ENCODE peak calls at places on chromosome 18, in four cellular contexts. One of them, this sample, is unnamed.

GRCh38 chr18:57353137-57353939 is 981 bp downstream of the ST8SIA3 start:
- DNase-seq in foreskin fibroblast: peak; percentile 2
- DNase-seq in cardiac muscle cell: peak; percentile 73
- DNase-seq in mesendoderm: peak; percentile 58
- DNase-seq in this sample: peak; percentile 83

GRCh38 chr18:60322591-60322990 is 50.0 kb downstream of the MC4R start:
- DNase-seq in foreskin fibroblast: peak; percentile 8
- DNase-seq in mesendoderm: no peak
- DNase-seq in cardiac muscle cell: no peak
- DNase-seq in this sample: no peak

GRCh38 chr18:68262697-68263293 is 452.1 kb downstream of the TMX3 start:
- DNase-seq in mesendoderm: no peak
- DNase-seq in foreskin fibroblast: peak; percentile 78
- DNase-seq in cardiac muscle cell: no peak
- DNase-seq in this sample: no peak

GRCh38 chr18:38076346-38077053 is 510.9 kb upstream of the CELF4 start:
- DNase-seq in foreskin fibroblast: no peak
- DNase-seq in cardiac muscle cell: no peak
- DNase-seq in mesendoderm: no peak
- DNase-seq in this sample: no peak

GRCh38 chr18:62999392-62999791 is 284.1 kb downstream of the PHLPP1 start:
- DNase-seq in cardiac muscle cell: no peak
- DNase-seq in mesendoderm: no peak
- DNase-seq in foreskin fibroblast: peak; percentile 15
- DNase-seq in this sample: no peak

GRCh38 chr18:61579581-61579980 is 246.4 kb downstream of the CDH20 start:
- DNase-seq in foreskin fibroblast: no peak
- DNase-seq in cardiac muscle cell: no peak
- DNase-seq in mesendoderm: no peak
- DNase-seq in this sample: no peak

GRCh38 chr18:43322133-43322532 is 44.8 kb upstream of the SYT4 start:
- DNase-seq in cardiac muscle cell: no peak
- DNase-seq in mesendoderm: no peak
- DNase-seq in foreskin fibroblast: no peak
- DNase-seq in this sample: no peak

GRCh38 chr18:79748321-79749157 is 49.2 kb upstream of the KCNG2 start:
- DNase-seq in cardiac muscle cell: no peak
- DNase-seq in mesendoderm: no peak
- DNase-seq in foreskin fibroblast: no peak
- DNase-seq in this sample: no peak

GRCh38 chr18:76565238-76566173 is 70.5 kb upstream of the ZNF516 start:
- DNase-seq in mesendoderm: peak; percentile 82
- DNase-seq in cardiac muscle cell: peak; percentile 83
- DNase-seq in foreskin fibroblast: peak; percentile 97
- DNase-seq in this sample: peak; percentile 92

GRCh38 chr18:57738078-57738477 is 65.0 kb downstream of the ATP8B1 start:
- DNase-seq in mesendoderm: no peak
- DNase-seq in foreskin fibroblast: no peak
- DNase-seq in cardiac muscle cell: no peak
- DNase-seq in this sample: no peak

GRCh38 chr18:73366713-73367112 is 498.9 kb upstream of the NETO1 start:
- DNase-seq in foreskin fibroblast: peak; percentile 24
- DNase-seq in cardiac muscle cell: no peak
- DNase-seq in mesendoderm: peak; percentile 3
- DNase-seq in this sample: no peak

GRCh38 chr18:28177828-28178635 is 1.1 kb upstream of the CDH2 start:
- DNase-seq in mesendoderm: peak; percentile 95
- DNase-seq in cardiac muscle cell: peak; percentile 89
- DNase-seq in foreskin fibroblast: peak; percentile 66
- DNase-seq in this sample: peak; percentile 90

GRCh38 chr18:79537758-79538157 is 141.8 kb upstream of the CTDP1 start:
- DNase-seq in mesendoderm: no peak
- DNase-seq in cardiac muscle cell: no peak
- DNase-seq in foreskin fibroblast: no peak
- DNase-seq in this sample: no peak

GRCh38 chr18:44536619-44537018 is 144.1 kb upstream of the SETBP1 start:
- DNase-seq in foreskin fibroblast: no peak
- DNase-seq in cardiac muscle cell: peak; percentile 63
- DNase-seq in mesendoderm: no peak
- DNase-seq in this sample: no peak

GRCh38 chr18:45839415-45840395 is 14.2 kb downstream of the SIGLEC15 start:
- DNase-seq in foreskin fibroblast: peak; percentile 91
- DNase-seq in cardiac muscle cell: peak; percentile 66
- DNase-seq in mesendoderm: peak; percentile 80
- DNase-seq in this sample: peak; percentile 79

GRCh38 chr18:48548921-48549320 is 10.1 kb downstream of the CTIF start:
- DNase-seq in mesendoderm: no peak
- DNase-seq in cardiac muscle cell: no peak
- DNase-seq in foreskin fibroblast: no peak
- DNase-seq in this sample: no peak

GRCh38 chr18:48550101-48550729 is 11.4 kb downstream of the CTIF start:
- DNase-seq in mesendoderm: no peak
- DNase-seq in cardiac muscle cell: no peak
- DNase-seq in foreskin fibroblast: no peak
- DNase-seq in this sample: no peak

GRCh38 chr18:48547456-48548403 is 8.9 kb downstream of the CTIF start:
- DNase-seq in foreskin fibroblast: peak; percentile 92
- DNase-seq in cardiac muscle cell: no peak
- DNase-seq in mesendoderm: peak; percentile 98
- DNase-seq in this sample: peak; percentile 61

GRCh38 chr18:48546411-48546810 is 7.6 kb downstream of the CTIF start:
- DNase-seq in cardiac muscle cell: no peak
- DNase-seq in mesendoderm: peak; percentile 60
- DNase-seq in foreskin fibroblast: no peak
- DNase-seq in this sample: no peak

DNA sequence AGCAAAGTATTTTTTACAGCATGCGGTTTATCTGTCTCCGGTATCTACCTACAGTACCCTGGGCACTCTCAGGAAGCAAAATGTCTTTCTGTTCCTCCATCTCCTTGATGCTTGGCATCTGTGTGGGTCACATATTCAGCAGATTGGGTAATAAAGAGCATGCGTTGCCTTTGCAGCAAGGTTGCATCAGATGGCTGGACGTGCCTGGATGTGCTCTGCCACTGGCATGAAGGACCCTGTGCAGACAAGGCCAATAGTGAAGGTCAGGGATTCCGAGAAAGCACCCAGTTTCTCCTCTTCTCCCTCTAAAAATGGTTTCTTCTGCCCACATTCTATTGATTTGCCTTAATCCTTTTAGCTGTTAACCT is 9.6 kb downstream of the CTIF start:
- DNase-seq in mesendoderm: no peak
- DNase-seq in cardiac muscle cell: no peak
- DNase-seq in foreskin fibroblast: peak; percentile 87
- DNase-seq in this sample: no peak
- H3K4me3 ChIP-seq in mesendoderm: no peak overlapping the region
- H3K4me3 ChIP-seq in cardiac muscle cell: no peak overlapping the region
- H3K4me3 ChIP-seq in foreskin fibroblast: no peak overlapping the region
- H3K4me3 ChIP-seq in this sample: no peak overlapping the region

GRCh38 chr18:26228562-26229260 is 2.5 kb downstream of the TAF4B start:
- DNase-seq in cardiac muscle cell: no peak
- DNase-seq in foreskin fibroblast: no peak
- DNase-seq in mesendoderm: no peak
- DNase-seq in this sample: no peak
- H3K4me3 ChIP-seq in cardiac muscle cell: no peak overlapping the region
- H3K4me3 ChIP-seq in foreskin fibroblast: no peak overlapping the region
- H3K4me3 ChIP-seq in mesendoderm: no peak overlapping the region
- H3K4me3 ChIP-seq in this sample: no peak overlapping the region

DNA sequence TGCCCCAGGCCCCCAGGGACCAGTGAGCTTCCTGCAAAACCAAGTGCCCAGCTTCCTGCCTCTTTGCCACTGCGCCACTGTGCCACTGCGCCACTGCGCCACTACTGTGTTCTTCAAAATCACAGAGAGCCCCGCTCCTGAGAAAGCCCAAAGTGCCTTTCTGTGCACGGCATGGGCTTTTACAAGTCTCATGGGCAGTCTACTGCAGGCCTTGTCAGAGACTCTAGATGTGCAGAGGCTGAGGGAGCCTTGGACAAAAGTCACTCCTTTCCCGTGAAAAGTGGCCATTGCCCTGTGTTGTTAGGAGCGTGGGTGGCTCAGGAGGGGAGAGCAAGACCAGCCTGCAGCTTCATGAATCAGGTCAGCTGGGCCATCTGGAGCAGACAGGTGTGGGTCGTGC is 180.5 kb downstream of the SMAD7 start:
- DNase-seq in cardiac muscle cell: no peak
- DNase-seq in foreskin fibroblast: no peak
- DNase-seq in mesendoderm: no peak
- DNase-seq in this sample: no peak
- H3K4me3 ChIP-seq in cardiac muscle cell: no peak overlapping the region
- H3K4me3 ChIP-seq in foreskin fibroblast: no peak overlapping the region
- H3K4me3 ChIP-seq in mesendoderm: no peak overlapping the region
- H3K4me3 ChIP-seq in this sample: no peak overlapping the region

GRCh38 chr18:13446024-13446423 is 227.5 kb downstream of the LDLRAD4 start:
- DNase-seq in foreskin fibroblast: no peak
- DNase-seq in mesendoderm: no peak
- DNase-seq in cardiac muscle cell: no peak
- DNase-seq in this sample: no peak

GRCh38 chr18:13447621-13448020 is 229.1 kb downstream of the LDLRAD4 start:
- DNase-seq in cardiac muscle cell: no peak
- DNase-seq in foreskin fibroblast: no peak
- DNase-seq in mesendoderm: peak; percentile 84
- DNase-seq in this sample: no peak

GRCh38 chr18:13445241-13445897 is 226.8 kb downstream of the LDLRAD4 start:
- DNase-seq in foreskin fibroblast: no peak
- DNase-seq in mesendoderm: no peak
- DNase-seq in cardiac muscle cell: no peak
- DNase-seq in this sample: no peak

GRCh38 chr18:13448028-13448795 is 229.7 kb downstream of the LDLRAD4 start:
- DNase-seq in mesendoderm: no peak
- DNase-seq in cardiac muscle cell: no peak
- DNase-seq in foreskin fibroblast: no peak
- DNase-seq in this sample: no peak

DNA sequence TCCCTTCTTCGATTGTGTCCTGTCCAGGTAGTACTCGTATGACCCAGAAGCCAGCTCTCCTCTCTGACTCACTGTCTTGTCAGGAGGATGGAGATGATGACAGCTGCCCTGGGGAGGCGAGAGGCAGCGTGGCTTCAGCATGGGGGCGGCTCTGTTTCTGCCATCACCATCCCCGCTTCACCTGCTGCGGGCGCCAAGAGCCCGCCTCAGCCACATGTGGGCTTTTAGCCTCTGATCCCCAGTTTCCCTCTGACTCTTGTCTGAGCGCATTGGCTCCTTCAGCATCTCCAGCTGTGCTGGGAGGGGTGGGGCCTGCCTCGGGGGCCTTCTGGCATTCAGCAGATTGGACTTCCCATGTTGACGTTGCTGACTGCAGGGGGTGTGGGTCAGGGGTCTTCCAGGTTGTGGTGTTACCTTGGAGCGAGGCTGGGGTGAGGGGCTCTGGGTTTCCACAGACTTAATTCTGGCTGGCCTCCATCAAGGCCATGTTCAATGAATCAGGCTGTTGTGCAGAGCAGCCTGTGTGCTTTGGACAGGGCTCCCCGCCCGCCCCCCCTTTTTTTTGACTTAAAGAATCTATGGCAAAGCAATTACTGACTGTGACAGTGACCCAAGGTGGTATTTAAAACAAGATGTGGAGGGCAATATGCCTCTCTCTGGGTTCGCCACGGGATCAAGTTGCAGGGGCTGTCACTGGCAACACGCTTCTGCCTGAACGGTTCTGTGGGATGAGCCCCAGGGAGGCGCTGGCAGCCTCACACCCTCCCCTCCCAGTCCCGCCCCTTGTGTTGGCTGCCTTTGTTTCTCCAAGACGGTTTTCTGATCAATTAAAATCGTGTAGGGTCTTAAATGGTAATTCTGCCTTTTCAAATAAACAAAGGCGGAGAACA is 228.3 kb downstream of the LDLRAD4 start:
- DNase-seq in cardiac muscle cell: no peak
- DNase-seq in foreskin fibroblast: no peak
- DNase-seq in mesendoderm: no peak
- DNase-seq in this sample: peak; percentile 72
- H3K4me3 ChIP-seq in cardiac muscle cell: no peak overlapping the region
- H3K4me3 ChIP-seq in foreskin fibroblast: no peak overlapping the region
- H3K4me3 ChIP-seq in mesendoderm: no peak overlapping the region
- H3K4me3 ChIP-seq in this sample: no peak overlapping the region

DNA sequence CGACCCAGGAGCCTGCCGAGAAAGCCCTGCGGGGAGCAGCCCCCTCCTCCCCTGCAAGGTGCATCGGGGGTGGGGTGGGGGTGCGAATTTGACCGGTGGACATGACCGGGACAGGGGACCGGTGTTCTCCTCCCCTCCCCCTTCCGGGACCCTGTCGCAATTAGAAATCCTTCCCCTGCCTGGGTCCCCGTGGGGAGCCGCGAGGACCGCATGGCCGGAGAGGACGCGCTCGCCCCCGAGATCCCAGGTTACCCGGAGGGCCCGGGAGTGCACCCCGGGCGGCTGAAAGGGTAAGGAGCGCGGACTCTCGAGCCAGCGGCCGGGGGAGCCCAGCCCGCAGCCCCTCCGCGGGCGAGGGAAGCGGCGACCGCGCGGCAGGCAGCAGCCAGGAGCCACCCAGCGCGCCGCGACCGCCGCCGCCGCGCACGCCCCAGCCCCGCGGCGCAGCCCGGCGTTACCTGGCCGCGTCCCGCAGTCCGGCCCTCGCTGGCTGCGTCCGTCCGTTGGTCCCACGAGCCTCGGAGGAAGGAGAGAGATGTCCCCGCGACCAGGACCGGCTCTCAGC is 477 bp downstream of the DLGAP1 start:
- DNase-seq in cardiac muscle cell: no peak
- DNase-seq in foreskin fibroblast: no peak
- DNase-seq in mesendoderm: no peak
- DNase-seq in this sample: peak; percentile 59
- H3K4me3 ChIP-seq in cardiac muscle cell: peak overlapping the region; percentile 36
- H3K4me3 ChIP-seq in foreskin fibroblast: no peak overlapping the region
- H3K4me3 ChIP-seq in mesendoderm: peak overlapping the region; percentile 66
- H3K4me3 ChIP-seq in this sample: peak overlapping the region; percentile 89

GRCh38 chr18:48613589-48613988 is 74.8 kb downstream of the CTIF start:
- DNase-seq in mesendoderm: no peak
- DNase-seq in cardiac muscle cell: no peak
- DNase-seq in foreskin fibroblast: peak; percentile 42
- DNase-seq in this sample: peak; percentile 82
- H3K4me3 ChIP-seq in mesendoderm: no peak overlapping the region
- H3K4me3 ChIP-seq in cardiac muscle cell: no peak overlapping the region
- H3K4me3 ChIP-seq in foreskin fibroblast: no peak overlapping the region
- H3K4me3 ChIP-seq in this sample: no peak overlapping the region

This sample was measured in H7.